ENCODE peak calls at places on chromosomes 3 and 15, in four cellular contexts. T, N, B and O are unnamed samples.

GRCh38 chr15:74817370-74817737 is 4.7 kb downstream of the LMAN1L start:
- DNase-seq in T (no peak), N (no peak), B (peak; percentile 54), O (peak; percentile 11)

GRCh38 chr15:88166330-88166993 is 90.1 kb downstream of the NTRK3 start:
- DNase-seq in T (peak; percentile 64), N (no peak), B (no peak), O (peak; percentile 11)

GRCh38 chr3:57706462-57706861 is 13.6 kb upstream of the DENND6A start:
- DNase-seq in T (no peak), N (no peak), B (no peak), O (peak; percentile 71)

GRCh38 chr3:158532099-158532734 is 38.8 kb upstream of the MLF1 start:
- DNase-seq in T (peak; percentile 54), N (no peak), B (no peak), O (peak; percentile 82)

GRCh38 chr3:71723452-71724170 is 1.6 kb downstream of the EIF4E3 start:
- DNase-seq in T (no peak), N (peak; percentile 62), B (no peak), O (no peak)

GRCh38 chr3:109731639-109732473 is 394.5 kb upstream of the DPPA4 start:
- DNase-seq in T (peak; percentile 74), N (peak; percentile 49), B (no peak), O (peak; percentile 83)

GRCh38 chr3:198081421-198081844 is 121.4 kb downstream of the LMLN start:
- DNase-seq in T (peak; percentile 30), N (no peak), B (peak; percentile 11), O (no peak)

GRCh38 chr3:100518983-100519382 is 26.6 kb downstream of the TMEM45A start:
- DNase-seq in T (no peak), N (no peak), B (no peak), O (peak; percentile 61)

GRCh38 chr15:68586274-68586961 is 7.6 kb downstream of the CORO2B start:
- DNase-seq in T (no peak), N (no peak), B (no peak), O (peak; percentile 66)

GRCh38 chr3:177622520-177622919 is 425.2 kb upstream of the TBL1XR1 start:
- DNase-seq in T (peak; percentile 24), N (no peak), B (no peak), O (no peak)

GRCh38 chr3:5217824-5218595 is 30.5 kb downstream of the EDEM1 start:
- DNase-seq in T (no peak), N (no peak), B (no peak), O (peak; percentile 41)

GRCh38 chr3:39103791-39104552 is 3.5 kb downstream of the GORASP1 start:
- DNase-seq in T (no peak), N (no peak), B (no peak), O (no peak)

GRCh38 chr15:29668120-29668602 is 154.1 kb downstream of the TJP1 start:
- DNase-seq in T (peak; percentile 96), N (no peak), B (peak; percentile 31), O (peak; percentile 92)

GRCh38 chr15:67134577-67135492 is 69.4 kb downstream of the SMAD3 start:
- DNase-seq in T (no peak), N (no peak), B (no peak), O (no peak)

GRCh38 chr3:180855364-180855763 is 57.1 kb upstream of the FXR1 start:
- DNase-seq in T (peak; percentile 85), N (no peak), B (no peak), O (peak; percentile 3)

GRCh38 chr15:77527164-77527778 is 105.4 kb downstream of the LINGO1 start:
- DNase-seq in T (peak; percentile 39), N (no peak), B (no peak), O (peak; percentile 55)

GRCh38 chr15:85394552-85395333 is 14.3 kb downstream of the AKAP13 start:
- DNase-seq in T (no peak), N (no peak), B (no peak), O (no peak)